ENCODE peak calls at places on chromosomes 11 and 22, in five cellular contexts. F is GM12878, H is WTC11, Q is H1, V is K562. T is an unnamed sample.

GRCh38 chr11:43988040-43988793 is 45.8 kb downstream of the C11orf96 start:
- DNase-seq in V (peak), H (no peak), F (no peak), Q (no peak), T (no peak)

GRCh38 chr11:59259047-59259446 is 46.3 kb upstream of the MPEG1 start:
- DNase-seq in V (no peak), Q (no peak), H (no peak), F (no peak), T (no peak)

GRCh38 chr11:68929706-68930605 is 26.3 kb downstream of the IGHMBP2 start:
- DNase-seq in Q (no peak), V (no peak), F (no peak), H (no peak), T (no peak)

GRCh38 chr22:17570851-17571631 is 7.7 kb downstream of the SLC25A18 start:
- DNase-seq in H (no peak), V (no peak), F (no peak), Q (no peak), T (no peak)

GRCh38 chr22:28917747-28918543 is 34.6 kb downstream of the ZNRF3 start:
- DNase-seq in V (no peak), Q (no peak), H (no peak), F (no peak), T (peak)

GRCh38 chr11:35168606-35169200 is 29.7 kb downstream of the CD44 start:
- DNase-seq in F (no peak), Q (no peak), H (no peak), V (no peak), T (no peak)

GRCh38 chr11:110463153-110463552 is 33.4 kb downstream of the FDX1 start:
- DNase-seq in V (no peak), H (peak), Q (peak), F (no peak), T (no peak)

GRCh38 chr11:62556102-62556871 is 9.7 kb upstream of the AHNAK start:
- DNase-seq in F (peak), V (peak), H (peak), Q (peak), T (no peak)

GRCh38 chr22:35576671-35577070 is 36.0 kb downstream of the RASD2 start:
- DNase-seq in V (no peak), H (no peak), F (no peak), Q (no peak), T (no peak)

GRCh38 chr11:61392991-61393595 is 706 bp downstream of the TMEM216 start:
- DNase-seq in V (no peak), F (no peak), H (no peak), Q (no peak), T (no peak)

GRCh38 chr11:124644426-124645280 is 22.0 kb downstream of the TBRG1 start:
- DNase-seq in Q (no peak), H (peak), V (peak), F (no peak), T (peak)

GRCh38 chr11:104275992-104276391 is 112.0 kb upstream of the PDGFD start:
- DNase-seq in H (no peak), V (no peak), Q (no peak), F (no peak), T (no peak)

GRCh38 chr11:36007127-36007824 is 63.4 kb downstream of the LDLRAD3 start:
- DNase-seq in F (no peak), Q (no peak), V (no peak), H (no peak), T (no peak)

GRCh38 chr22:45861259-45861658 is 115.7 kb downstream of the WNT7B start:
- DNase-seq in F (no peak), H (no peak), Q (no peak), V (no peak), T (no peak)

GRCh38 chr22:46038516-46039430 is 61.8 kb upstream of the WNT7B start:
- DNase-seq in Q (no peak), V (no peak), H (peak), F (no peak), T (no peak)

GRCh38 chr22:22195265-22196017 is 49.1 kb upstream of the VPREB1 start:
- DNase-seq in V (peak), Q (peak), H (peak), F (peak), T (peak)

GRCh38 chr22:19533049-19533626 is 8.9 kb upstream of the CLDN5 start:
- DNase-seq in F (no peak), Q (no peak), H (no peak), V (peak), T (no peak)

GRCh38 chr11:87778341-87778740 is 396.9 kb downstream of the RAB38 start:
- DNase-seq in Q (no peak), F (no peak), V (no peak), H (no peak), T (no peak)

GRCh38 chr11:94595061-94595460 is 27.9 kb downstream of the PIWIL4 start:
- DNase-seq in V (no peak), H (no peak), Q (no peak), F (no peak), T (no peak)

GRCh38 chr11:65654375-65655349 is 8.1 kb downstream of the RELA start:
- DNase-seq in F (no peak), V (no peak), Q (no peak), H (no peak), T (no peak)

GRCh38 chr11:122099345-122100045 is 16.5 kb downstream of the BLID start:
- DNase-seq in F (no peak), V (no peak), Q (no peak), H (no peak), T (no peak)

GRCh38 chr11:94895451-94895850 is 77.9 kb downstream of the CWC15 start:
- DNase-seq in Q (no peak), H (no peak), V (no peak), F (no peak), T (no peak)

GRCh38 chr11:98061858-98062257 is 958.9 kb upstream of the CNTN5 start:
- DNase-seq in F (no peak), Q (no peak), H (no peak), V (no peak), T (no peak)

DNA sequence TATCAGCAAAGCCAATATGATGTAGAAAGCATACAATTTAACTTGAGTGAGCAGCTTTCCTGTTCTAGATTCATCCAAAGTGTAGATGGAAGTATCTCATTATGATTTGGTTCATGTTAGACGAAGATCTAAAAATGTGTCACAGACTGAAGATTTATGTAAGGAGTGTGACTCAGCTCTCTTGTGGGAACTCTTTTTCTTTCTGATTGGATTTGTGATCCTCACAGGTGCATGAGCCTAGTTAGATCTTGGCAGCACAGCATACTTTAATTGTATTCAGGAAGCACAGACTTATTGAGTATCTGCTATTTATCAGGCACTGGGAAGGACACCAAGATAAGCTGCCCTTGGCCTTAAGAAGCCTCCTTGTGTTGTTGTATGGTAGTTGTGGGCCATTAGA is 147.1 kb downstream of the C11orf91 start:
- DNase-seq in Q (no peak), V (no peak), H (no peak), F (no peak), T (no peak)
- TF ChIP-seq ATF2 in Q (no peak), V (no peak), H (no peak), F (no peak), T (no peak)

GRCh38 chr11:70252844-70253243 is 17.6 kb upstream of the PPFIA1 start:
- DNase-seq in V (no peak), F (peak), Q (no peak), H (no peak), T (no peak)

GRCh38 chr11:70250876-70251275 is 19.6 kb upstream of the PPFIA1 start:
- DNase-seq in F (no peak), H (no peak), V (no peak), Q (no peak), T (no peak)

GRCh38 chr11:70251583-70252285 is 18.8 kb upstream of the PPFIA1 start:
- DNase-seq in Q (no peak), H (peak), V (no peak), F (no peak), T (no peak)

DNA sequence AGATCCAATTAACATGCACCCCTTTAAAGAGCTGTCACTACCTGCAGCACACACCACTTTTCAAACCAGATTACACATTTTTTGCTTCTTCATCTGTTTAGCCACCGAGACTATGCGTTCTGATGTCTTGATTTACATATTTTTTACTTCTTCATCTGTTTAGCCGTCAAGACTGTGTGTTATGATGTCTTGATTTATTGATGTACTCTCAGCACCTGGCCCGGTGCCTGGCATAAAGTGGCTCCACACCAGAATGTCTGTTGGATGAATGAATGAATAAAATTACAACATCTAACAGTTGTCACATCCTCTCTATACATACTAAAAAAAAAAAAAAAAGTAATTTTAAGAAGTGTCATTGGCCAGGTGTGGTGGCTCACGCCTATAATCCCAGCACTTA is 14.8 kb upstream of the PPFIA1 start:
- DNase-seq in V (no peak), F (no peak), H (no peak), Q (no peak), T (no peak)
- TF ChIP-seq ATF2 in V (no peak), F (no peak), H (no peak), Q (no peak), T (no peak)

GRCh38 chr11:7077101-7077500 is 11.7 kb upstream of the RBMXL2 start:
- DNase-seq in H (peak), Q (peak), F (no peak), V (peak), T (no peak)
- TF ChIP-seq ATF2 in H (no peak), Q (no peak), F (no peak), V (no peak), T (no peak)

GRCh38 chr11:1927151-1928037 is 7.9 kb downstream of the TNNT3 start:
- DNase-seq in F (no peak), H (no peak), Q (no peak), V (no peak), T (no peak)
- TF ChIP-seq ATF2 in F (no peak), H (no peak), Q (no peak), V (no peak), T (no peak)

GRCh38 chr22:47419239-47419638 is 656.8 kb downstream of the TBC1D22A start:
- DNase-seq in Q (no peak), V (no peak), H (no peak), F (no peak), T (no peak)
- TF ChIP-seq ATF2 in Q (no peak), V (no peak), H (no peak), F (no peak), T (no peak)

T was measured in HepG2.